ENCODE peak calls at places on chromosomes 4 and X, in seven cellular contexts. P is brain microvascular endothelial cell, X is OCI-LY7, D is HepG2, Z is psoas muscle, E is AG09309, O is WERI-Rb-1. J is an unnamed sample.

GRCh38 chr4:91099666-91100065 is 972.5 kb downstream of the CCSER1 start:
- DNase-seq in E (no peak), X (no peak), D (no peak), P (no peak), O (no peak), Z (no peak), J (no peak)

GRCh38 chr4:84751707-84752106 is 168.8 kb downstream of the CDS1 start:
- DNase-seq in P (no peak), D (no peak), Z (no peak), E (no peak), O (peak), X (no peak), J (no peak)

GRCh38 chrX:65451663-65452062 is 82.9 kb downstream of the LAS1L start:
- DNase-seq in O (peak), Z (no peak), P (peak), X (peak), D (peak), E (no peak), J (no peak)

GRCh38 chrX:139191746-139192385 is 338.7 kb upstream of the F9 start:
- DNase-seq in X (no peak), E (no peak), P (no peak), O (no peak), Z (no peak), D (no peak), J (no peak)

GRCh38 chr4:40843696-40844095 is 93.9 kb downstream of the NSUN7 start:
- DNase-seq in D (no peak), P (no peak), O (no peak), E (no peak), X (peak), Z (no peak), J (peak)

GRCh38 chr4:174869334-174869733 is 40.3 kb upstream of the GLRA3 start:
- DNase-seq in O (no peak), D (no peak), E (no peak), X (no peak), P (no peak), Z (no peak), J (no peak)

GRCh38 chrX:56000169-56000568 is 232.0 kb upstream of the KLF8 start:
- DNase-seq in O (no peak), X (no peak), E (no peak), D (no peak), Z (no peak), P (no peak), J (no peak)

GRCh38 chr4:82865592-82865991 is 25.4 kb downstream of the SEC31A start:
- DNase-seq in O (no peak), X (no peak), D (peak), P (peak), E (peak), Z (no peak), J (no peak)

GRCh38 chrX:149950681-149951080 is 12.4 kb upstream of the EOLA2 start:
- DNase-seq in E (peak), X (peak), O (peak), D (peak), Z (no peak), P (peak), J (no peak)

GRCh38 chr4:2483237-2483636 is 14.3 kb downstream of the RNF4 start:
- DNase-seq in E (no peak), Z (no peak), P (no peak), D (no peak), X (no peak), O (no peak), J (no peak)

GRCh38 chr4:158051401-158052235 is 121.2 kb downstream of the GASK1B start:
- DNase-seq in E (peak), D (no peak), X (no peak), P (peak), Z (peak), O (no peak), J (no peak)

GRCh38 chrX:133417364-133417763 is 2.1 kb upstream of the GPC4 start:
- DNase-seq in E (no peak), O (no peak), X (no peak), Z (no peak), P (no peak), D (no peak), J (no peak)

GRCh38 chrX:133413218-133413925 is 1.9 kb downstream of the GPC4 start:
- DNase-seq in D (no peak), O (no peak), E (no peak), P (no peak), X (no peak), Z (peak), J (no peak)

GRCh38 chrX:133414399-133415275 is 652 bp downstream of the GPC4 start:
- DNase-seq in P (no peak), X (no peak), E (no peak), O (no peak), Z (no peak), D (no peak), J (no peak)

GRCh38 chrX:133412665-133413064 is 2.6 kb downstream of the GPC4 start:
- DNase-seq in X (no peak), P (no peak), O (no peak), D (no peak), E (no peak), Z (no peak), J (no peak)

DNA sequence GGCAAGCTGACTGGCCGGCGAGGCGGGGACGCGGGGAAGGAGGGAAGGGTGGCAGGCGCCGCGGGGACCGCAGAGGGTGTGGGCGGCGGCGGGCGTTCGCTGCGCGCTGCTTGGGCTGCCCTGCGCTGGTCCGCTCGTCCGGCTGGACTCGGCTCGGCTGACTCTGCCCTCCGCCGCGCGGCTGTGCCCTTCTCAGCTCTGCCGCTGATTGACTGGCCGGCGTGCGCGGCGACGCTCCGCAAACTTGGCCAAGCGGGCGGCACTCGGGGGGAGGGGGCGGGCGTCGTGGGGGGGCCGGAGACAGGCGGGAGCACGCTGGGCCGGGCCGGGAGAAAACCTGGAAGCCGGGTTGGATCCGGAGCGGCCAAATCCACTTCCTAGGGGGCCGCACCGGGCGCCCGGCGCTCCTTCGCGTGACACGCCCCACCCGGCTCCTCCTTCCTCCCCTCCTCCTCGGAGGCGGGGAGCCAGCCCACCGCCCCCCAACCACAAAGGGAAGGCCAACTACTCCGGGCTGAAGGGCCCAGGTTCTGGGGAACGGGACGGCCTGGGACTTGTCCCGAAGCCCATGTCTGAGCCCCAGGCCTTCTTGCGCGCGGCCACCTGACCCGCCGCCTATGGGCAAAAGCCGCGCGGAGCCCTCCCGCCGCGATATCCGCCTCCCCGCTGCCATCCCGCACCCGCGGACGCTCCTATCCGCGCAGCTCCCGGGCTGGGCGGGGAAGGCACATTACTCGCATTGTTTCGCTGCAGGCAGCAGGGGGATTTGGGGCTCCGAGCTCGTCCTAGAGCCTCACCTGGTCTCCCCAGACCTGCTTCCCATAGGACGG is at the start of gene GPC4:
- DNase-seq in D (no peak), Z (peak), P (peak), X (no peak), E (no peak), O (no peak), J (peak)
- TF ChIP-seq CTCF in D (no peak), Z (no peak), P (no peak), X (no peak), E (no peak), O (no peak), J (no peak)

GRCh38 chrX:119693032-119693995 is at the start of gene SEPTIN6:
- DNase-seq in X (peak), P (peak), O (peak), E (no peak), D (peak), Z (peak), J (peak)

GRCh38 chrX:119694601-119695534 is 1.9 kb upstream of the SEPTIN6 start:
- DNase-seq in D (peak), O (no peak), X (peak), Z (no peak), P (no peak), E (no peak), J (no peak)

GRCh38 chrX:119693996-119694451 is 1.1 kb upstream of the SEPTIN6 start:
- DNase-seq in Z (no peak), P (no peak), O (no peak), E (no peak), D (no peak), X (no peak), J (no peak)

GRCh38 chrX:119696251-119696890 is 3.4 kb upstream of the SEPTIN6 start:
- DNase-seq in P (no peak), Z (no peak), E (no peak), X (peak), O (no peak), D (no peak), J (no peak)

GRCh38 chrX:119695535-119696050 is 2.6 kb upstream of the SEPTIN6 start:
- DNase-seq in Z (no peak), P (no peak), E (no peak), O (no peak), X (peak), D (no peak), J (no peak)
- H3K4me3 ChIP-seq in Z (no peak), P (no peak), E (no peak), O (no peak), X (peak), D (no peak), J (no peak)

GRCh38 chr4:47690611-47691010 is 147.3 kb downstream of the CORIN start:
- DNase-seq in D (no peak), P (no peak), O (no peak), X (no peak), E (no peak), Z (no peak), J (no peak)

GRCh38 chr4:47686294-47686872 is 151.5 kb downstream of the CORIN start:
- DNase-seq in E (no peak), Z (no peak), D (peak), P (peak), O (peak), X (peak), J (no peak)
- TF ChIP-seq CTCF in E (peak), Z (peak), D (peak), P (peak), O (peak), X (peak), J (peak)

DNA sequence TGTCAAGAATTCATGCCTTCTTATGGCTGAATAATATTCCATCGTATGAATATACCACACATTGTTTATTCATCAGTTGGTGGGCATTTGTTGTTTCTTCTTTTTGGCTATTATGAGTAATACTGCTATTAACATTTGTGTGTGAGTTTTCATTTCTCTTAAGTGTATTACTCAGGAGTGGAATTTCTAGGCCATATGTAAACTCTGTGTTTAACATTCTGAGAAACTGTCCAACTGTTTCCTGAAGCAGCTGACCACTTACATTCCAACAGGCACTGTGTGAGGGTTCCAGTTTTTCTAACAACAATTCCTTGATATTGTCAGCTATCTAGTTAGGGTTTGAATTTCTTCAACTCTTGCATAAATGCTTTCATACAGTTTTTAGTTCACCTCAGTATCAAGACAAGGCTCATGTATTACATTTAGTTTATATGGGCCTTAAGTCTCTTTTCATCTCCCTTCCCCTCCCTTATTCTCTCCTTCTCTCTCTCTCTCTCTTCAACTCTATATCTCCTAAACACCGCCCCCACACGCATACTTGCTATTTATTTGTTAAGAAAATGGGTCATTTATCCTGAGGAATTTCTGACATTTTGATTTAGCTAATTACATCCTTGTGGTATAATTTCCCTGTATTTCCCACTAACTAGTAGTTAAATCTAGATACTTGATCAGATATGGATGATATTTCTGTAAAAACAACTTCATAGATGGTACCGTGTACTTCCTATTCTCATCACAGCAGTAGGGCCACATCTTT is 77.4 kb downstream of the WDR19 start:
- DNase-seq in D (no peak), X (no peak), E (peak), P (peak), O (no peak), Z (no peak), J (no peak)
- H3K4me3 ChIP-seq in D (no peak), X (no peak), E (no peak), P (no peak), O (no peak), Z (no peak), J (no peak)

GRCh38 chr4:12679217-12679616 is 804.9 kb downstream of the RAB28 start:
- DNase-seq in O (no peak), D (peak), Z (no peak), E (no peak), P (no peak), X (peak), J (no peak)
- TF ChIP-seq CTCF in O (peak), D (peak), Z (no peak), E (no peak), P (no peak), X (peak), J (no peak)

GRCh38 chr4:118738999-118739690 is 54.0 kb downstream of the METTL14 start:
- DNase-seq in D (no peak), P (no peak), X (no peak), O (no peak), Z (no peak), E (no peak), J (no peak)

GRCh38 chr4:118743867-118744266 is 58.7 kb downstream of the METTL14 start:
- DNase-seq in D (no peak), X (no peak), E (no peak), Z (no peak), O (no peak), P (peak), J (no peak)

GRCh38 chr4:118740869-118741268 is 55.7 kb downstream of the METTL14 start:
- DNase-seq in P (no peak), D (no peak), X (peak), O (no peak), Z (no peak), E (no peak), J (no peak)

GRCh38 chr4:118742050-118742449 is 56.9 kb downstream of the METTL14 start:
- DNase-seq in X (no peak), D (no peak), P (no peak), Z (no peak), O (no peak), E (no peak), J (no peak)

DNA sequence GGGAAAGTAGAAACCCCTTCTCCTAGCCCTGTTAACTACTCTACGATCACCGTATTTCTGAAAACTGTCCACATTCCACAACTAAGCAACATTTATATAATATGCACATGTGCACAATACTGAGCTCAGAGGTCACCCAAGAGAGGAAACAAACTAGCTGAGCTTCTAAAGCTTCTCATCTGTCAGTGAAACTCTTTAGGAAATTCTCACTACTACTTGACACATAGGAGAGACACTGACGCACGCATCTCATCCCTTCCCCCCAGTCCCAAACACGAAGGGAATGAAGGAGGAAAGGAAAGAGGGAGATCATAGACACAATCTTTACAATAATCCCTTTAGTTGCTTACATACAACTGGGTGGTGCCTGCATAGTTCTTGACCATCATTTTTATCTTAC is 56.3 kb downstream of the METTL14 start:
- DNase-seq in P (no peak), Z (no peak), E (no peak), O (no peak), X (no peak), D (no peak), J (no peak)
- H3K4me3 ChIP-seq in P (no peak), Z (peak), E (no peak), O (no peak), X (no peak), D (no peak), J (no peak)

GRCh38 chr4:112060212-112060611 is 85.0 kb upstream of the FAM241A start:
- DNase-seq in P (peak), E (no peak), X (peak), D (peak), O (peak), Z (no peak), J (no peak)
- TF ChIP-seq CTCF in P (peak), E (peak), X (peak), D (peak), O (peak), Z (no peak), J (no peak)

GRCh38 chr4:8280876-8281440 is 11.4 kb downstream of the HTRA3 start:
- DNase-seq in E (no peak), P (no peak), X (no peak), D (no peak), Z (peak), O (no peak), J (no peak)
- H3K4me3 ChIP-seq in E (no peak), P (no peak), X (no peak), D (no peak), Z (no peak), O (no peak), J (no peak)

GRCh38 chr4:8328866-8329559 is 59.5 kb downstream of the HTRA3 start:
- DNase-seq in P (no peak), X (no peak), O (peak), Z (peak), D (no peak), E (no peak), J (peak)
- TF ChIP-seq CTCF in P (no peak), X (no peak), O (no peak), Z (no peak), D (no peak), E (no peak), J (no peak)

GRCh38 chr4:16270654-16271328 is 44.5 kb upstream of the TAPT1 start:
- DNase-seq in Z (no peak), D (peak), X (peak), E (no peak), O (no peak), P (no peak), J (no peak)
- H3K4me3 ChIP-seq in Z (no peak), D (no peak), X (no peak), E (no peak), O (no peak), P (no peak), J (no peak)

J was measured in dorsolateral prefrontal cortex.